ENCODE peak calls at places on chromosomes 3 and 15, in six cellular contexts. One of them, this sample, is unnamed.

GRCh38 chr15:67481680-67482079 is 39.3 kb upstream of the C15orf61 start:
- DNase-seq in ACHN: no peak
- DNase-seq in mucosa of gallbladder: no peak
- DNase-seq in fibroblast of lung: no peak
- DNase-seq in neuronal stem cell: no peak
- DNase-seq in T-helper 9 cell: no peak
- DNase-seq in this sample: no peak

GRCh38 chr15:62719316-62719715 is 323.2 kb upstream of the TPM1 start:
- DNase-seq in ACHN: no peak
- DNase-seq in mucosa of gallbladder: no peak
- DNase-seq in fibroblast of lung: peak
- DNase-seq in neuronal stem cell: no peak
- DNase-seq in T-helper 9 cell: no peak
- DNase-seq in this sample: no peak

GRCh38 chr3:158160958-158161357 is 51.1 kb downstream of the RSRC1 start:
- DNase-seq in ACHN: peak
- DNase-seq in mucosa of gallbladder: no peak
- DNase-seq in fibroblast of lung: peak
- DNase-seq in neuronal stem cell: no peak
- DNase-seq in T-helper 9 cell: no peak
- DNase-seq in this sample: no peak

GRCh38 chr15:81024265-81024875 is 23.6 kb downstream of the TLNRD1 start:
- DNase-seq in ACHN: no peak
- DNase-seq in mucosa of gallbladder: no peak
- DNase-seq in fibroblast of lung: no peak
- DNase-seq in neuronal stem cell: no peak
- DNase-seq in T-helper 9 cell: no peak
- DNase-seq in this sample: no peak

GRCh38 chr3:127701281-127701792 is 28.6 kb downstream of the ABTB1 start:
- DNase-seq in ACHN: no peak
- DNase-seq in mucosa of gallbladder: no peak
- DNase-seq in fibroblast of lung: no peak
- DNase-seq in neuronal stem cell: no peak
- DNase-seq in T-helper 9 cell: no peak
- DNase-seq in this sample: peak

GRCh38 chr15:40355976-40356585 is 1.9 kb upstream of the DISP2 start:
- DNase-seq in ACHN: no peak
- DNase-seq in mucosa of gallbladder: no peak
- DNase-seq in fibroblast of lung: no peak
- DNase-seq in neuronal stem cell: no peak
- DNase-seq in T-helper 9 cell: no peak
- DNase-seq in this sample: no peak

GRCh38 chr15:87045741-87046140 is 966.1 kb downstream of the AGBL1 start:
- DNase-seq in ACHN: no peak
- DNase-seq in mucosa of gallbladder: no peak
- DNase-seq in fibroblast of lung: peak
- DNase-seq in neuronal stem cell: no peak
- DNase-seq in T-helper 9 cell: no peak
- DNase-seq in this sample: no peak

GRCh38 chr3:54358327-54358726 is 236.0 kb downstream of the CACNA2D3 start:
- DNase-seq in ACHN: no peak
- DNase-seq in mucosa of gallbladder: no peak
- DNase-seq in fibroblast of lung: no peak
- DNase-seq in neuronal stem cell: no peak
- DNase-seq in T-helper 9 cell: no peak
- DNase-seq in this sample: no peak

GRCh38 chr15:65329298-65329990 is 25.0 kb downstream of the RNU5B-1 start:
- DNase-seq in ACHN: no peak
- DNase-seq in mucosa of gallbladder: no peak
- DNase-seq in fibroblast of lung: no peak
- DNase-seq in neuronal stem cell: no peak
- DNase-seq in T-helper 9 cell: no peak
- DNase-seq in this sample: no peak

GRCh38 chr3:162391301-162391700 is 894.7 kb downstream of the OTOL1 start:
- DNase-seq in ACHN: no peak
- DNase-seq in mucosa of gallbladder: no peak
- DNase-seq in fibroblast of lung: peak
- DNase-seq in neuronal stem cell: no peak
- DNase-seq in T-helper 9 cell: no peak
- DNase-seq in this sample: no peak

GRCh38 chr3:71010731-71011455 is 572.6 kb downstream of the FOXP1 start:
- DNase-seq in ACHN: no peak
- DNase-seq in mucosa of gallbladder: no peak
- DNase-seq in fibroblast of lung: peak
- DNase-seq in neuronal stem cell: no peak
- DNase-seq in T-helper 9 cell: no peak
- DNase-seq in this sample: no peak

GRCh38 chr3:140068512-140068911 is 133.5 kb downstream of the CLSTN2 start:
- DNase-seq in ACHN: no peak
- DNase-seq in mucosa of gallbladder: no peak
- DNase-seq in fibroblast of lung: no peak
- DNase-seq in neuronal stem cell: no peak
- DNase-seq in T-helper 9 cell: no peak
- DNase-seq in this sample: no peak

GRCh38 chr3:182413061-182413460 is 380.2 kb upstream of the ATP11B start:
- DNase-seq in ACHN: no peak
- DNase-seq in mucosa of gallbladder: no peak
- DNase-seq in fibroblast of lung: no peak
- DNase-seq in neuronal stem cell: no peak
- DNase-seq in T-helper 9 cell: no peak
- DNase-seq in this sample: no peak

GRCh38 chr15:40367038-40367672 is 9.1 kb downstream of the DISP2 start:
- DNase-seq in ACHN: no peak
- DNase-seq in mucosa of gallbladder: peak
- DNase-seq in fibroblast of lung: no peak
- DNase-seq in neuronal stem cell: no peak
- DNase-seq in T-helper 9 cell: no peak
- DNase-seq in this sample: peak

GRCh38 chr15:78438595-78439285 is 724 bp downstream of the IREB2 start:
- DNase-seq in ACHN: peak
- DNase-seq in mucosa of gallbladder: no peak
- DNase-seq in fibroblast of lung: peak
- DNase-seq in neuronal stem cell: peak
- DNase-seq in T-helper 9 cell: peak
- DNase-seq in this sample: no peak

GRCh38 chr3:103271575-103271974 is 836.8 kb downstream of the ZPLD1 start:
- DNase-seq in ACHN: no peak
- DNase-seq in mucosa of gallbladder: no peak
- DNase-seq in fibroblast of lung: no peak
- DNase-seq in neuronal stem cell: no peak
- DNase-seq in T-helper 9 cell: no peak
- DNase-seq in this sample: no peak

GRCh38 chr3:148992027-148992634 is 791 bp downstream of the GYG1 start:
- DNase-seq in ACHN: peak
- DNase-seq in mucosa of gallbladder: peak
- DNase-seq in fibroblast of lung: peak
- DNase-seq in neuronal stem cell: peak
- DNase-seq in T-helper 9 cell: peak
- DNase-seq in this sample: peak

GRCh38 chr3:14410501-14411165 is 8.2 kb downstream of the SLC6A6 start:
- DNase-seq in ACHN: peak
- DNase-seq in mucosa of gallbladder: no peak
- DNase-seq in fibroblast of lung: peak
- DNase-seq in neuronal stem cell: no peak
- DNase-seq in T-helper 9 cell: no peak
- DNase-seq in this sample: peak

GRCh38 chr3:167732313-167733065 is 2.2 kb downstream of the PDCD10 start:
- DNase-seq in ACHN: no peak
- DNase-seq in mucosa of gallbladder: no peak
- DNase-seq in fibroblast of lung: no peak
- DNase-seq in neuronal stem cell: no peak
- DNase-seq in T-helper 9 cell: no peak
- DNase-seq in this sample: no peak

GRCh38 chr3:110419096-110419495 is 652.5 kb upstream of the NECTIN3 start:
- DNase-seq in ACHN: no peak
- DNase-seq in mucosa of gallbladder: no peak
- DNase-seq in fibroblast of lung: no peak
- DNase-seq in neuronal stem cell: no peak
- DNase-seq in T-helper 9 cell: no peak
- DNase-seq in this sample: no peak

GRCh38 chr3:50201573-50202315 is 3.3 kb upstream of the SLC38A3 start:
- DNase-seq in ACHN: no peak
- DNase-seq in mucosa of gallbladder: no peak
- DNase-seq in fibroblast of lung: no peak
- DNase-seq in neuronal stem cell: no peak
- DNase-seq in T-helper 9 cell: no peak
- DNase-seq in this sample: no peak

GRCh38 chr3:34305266-34305665 is 506.8 kb downstream of the PDCD6IP start:
- DNase-seq in ACHN: no peak
- DNase-seq in mucosa of gallbladder: no peak
- DNase-seq in fibroblast of lung: no peak
- DNase-seq in neuronal stem cell: no peak
- DNase-seq in T-helper 9 cell: no peak
- DNase-seq in this sample: no peak

GRCh38 chr3:153290278-153291015 is 128.4 kb downstream of the RAP2B start:
- DNase-seq in ACHN: peak
- DNase-seq in mucosa of gallbladder: no peak
- DNase-seq in fibroblast of lung: no peak
- DNase-seq in neuronal stem cell: no peak
- DNase-seq in T-helper 9 cell: no peak
- DNase-seq in this sample: no peak

GRCh38 chr3:48595075-48595525 is at the start of gene COL7A1:
- DNase-seq in ACHN: no peak
- DNase-seq in mucosa of gallbladder: no peak
- DNase-seq in fibroblast of lung: no peak
- DNase-seq in neuronal stem cell: no peak
- DNase-seq in T-helper 9 cell: no peak
- DNase-seq in this sample: no peak

GRCh38 chr15:70772402-70772801 is 9.0 kb upstream of the UACA start:
- DNase-seq in ACHN: no peak
- DNase-seq in mucosa of gallbladder: no peak
- DNase-seq in fibroblast of lung: no peak
- DNase-seq in neuronal stem cell: no peak
- DNase-seq in T-helper 9 cell: no peak
- DNase-seq in this sample: no peak

GRCh38 chr3:8937064-8938020 is 25.9 kb downstream of the RAD18 start:
- DNase-seq in ACHN: peak
- DNase-seq in mucosa of gallbladder: no peak
- DNase-seq in fibroblast of lung: peak
- DNase-seq in neuronal stem cell: no peak
- DNase-seq in T-helper 9 cell: no peak
- DNase-seq in this sample: no peak

GRCh38 chr3:31448035-31448881 is 84.5 kb upstream of the STT3B start:
- DNase-seq in ACHN: peak
- DNase-seq in mucosa of gallbladder: peak
- DNase-seq in fibroblast of lung: no peak
- DNase-seq in neuronal stem cell: no peak
- DNase-seq in T-helper 9 cell: peak
- DNase-seq in this sample: peak

GRCh38 chr3:41129731-41130130 is 69.6 kb upstream of the CTNNB1 start:
- DNase-seq in ACHN: no peak
- DNase-seq in mucosa of gallbladder: no peak
- DNase-seq in fibroblast of lung: no peak
- DNase-seq in neuronal stem cell: no peak
- DNase-seq in T-helper 9 cell: no peak
- DNase-seq in this sample: no peak

GRCh38 chr3:184110316-184110725 is 13.5 kb downstream of the HTR3E start:
- DNase-seq in ACHN: peak
- DNase-seq in mucosa of gallbladder: peak
- DNase-seq in fibroblast of lung: peak
- DNase-seq in neuronal stem cell: no peak
- DNase-seq in T-helper 9 cell: no peak
- DNase-seq in this sample: no peak

GRCh38 chr15:58770519-58770856 is 614 bp upstream of the MINDY2 start:
- DNase-seq in ACHN: peak
- DNase-seq in mucosa of gallbladder: no peak
- DNase-seq in fibroblast of lung: peak
- DNase-seq in neuronal stem cell: no peak
- DNase-seq in T-helper 9 cell: no peak
- DNase-seq in this sample: no peak

GRCh38 chr3:13879946-13880810 is at the start of gene WNT7A:
- DNase-seq in ACHN: no peak
- DNase-seq in mucosa of gallbladder: no peak
- DNase-seq in fibroblast of lung: no peak
- DNase-seq in neuronal stem cell: peak
- DNase-seq in T-helper 9 cell: peak
- DNase-seq in this sample: peak

GRCh38 chr15:82655606-82656005 is 8.4 kb upstream of the CPEB1 start:
- DNase-seq in ACHN: no peak
- DNase-seq in mucosa of gallbladder: no peak
- DNase-seq in fibroblast of lung: no peak
- DNase-seq in neuronal stem cell: no peak
- DNase-seq in T-helper 9 cell: no peak
- DNase-seq in this sample: no peak

GRCh38 chr3:161890147-161890625 is 393.6 kb downstream of the OTOL1 start:
- DNase-seq in ACHN: peak
- DNase-seq in mucosa of gallbladder: peak
- DNase-seq in fibroblast of lung: peak
- DNase-seq in neuronal stem cell: no peak
- DNase-seq in T-helper 9 cell: no peak
- DNase-seq in this sample: peak

GRCh38 chr15:56950979-56951378 is 32.5 kb downstream of the TCF12 start:
- DNase-seq in ACHN: no peak
- DNase-seq in mucosa of gallbladder: no peak
- DNase-seq in fibroblast of lung: no peak
- DNase-seq in neuronal stem cell: no peak
- DNase-seq in T-helper 9 cell: no peak
- DNase-seq in this sample: no peak

GRCh38 chr3:156207802-156208685 is 87.7 kb downstream of the KCNAB1 start:
- DNase-seq in ACHN: no peak
- DNase-seq in mucosa of gallbladder: no peak
- DNase-seq in fibroblast of lung: peak
- DNase-seq in neuronal stem cell: no peak
- DNase-seq in T-helper 9 cell: no peak
- DNase-seq in this sample: no peak

GRCh38 chr3:123353227-123353851 is 95.6 kb downstream of the ADCY5 start:
- DNase-seq in ACHN: no peak
- DNase-seq in mucosa of gallbladder: no peak
- DNase-seq in fibroblast of lung: no peak
- DNase-seq in neuronal stem cell: no peak
- DNase-seq in T-helper 9 cell: no peak
- DNase-seq in this sample: no peak

GRCh38 chr3:64445318-64446300 is 220.3 kb upstream of the PRICKLE2 start:
- DNase-seq in ACHN: peak
- DNase-seq in mucosa of gallbladder: no peak
- DNase-seq in fibroblast of lung: peak
- DNase-seq in neuronal stem cell: peak
- DNase-seq in T-helper 9 cell: no peak
- DNase-seq in this sample: peak

GRCh38 chr3:50003216-50003615 is 63.3 kb downstream of the RBM6 start:
- DNase-seq in ACHN: no peak
- DNase-seq in mucosa of gallbladder: no peak
- DNase-seq in fibroblast of lung: peak
- DNase-seq in neuronal stem cell: no peak
- DNase-seq in T-helper 9 cell: no peak
- DNase-seq in this sample: no peak

GRCh38 chr3:143928541-143929255 is 42.9 kb upstream of the DIPK2A start:
- DNase-seq in ACHN: no peak
- DNase-seq in mucosa of gallbladder: no peak
- DNase-seq in fibroblast of lung: no peak
- DNase-seq in neuronal stem cell: no peak
- DNase-seq in T-helper 9 cell: no peak
- DNase-seq in this sample: no peak

GRCh38 chr3:159169828-159170227 is 368.0 kb downstream of the MFSD1 start:
- DNase-seq in ACHN: no peak
- DNase-seq in mucosa of gallbladder: no peak
- DNase-seq in fibroblast of lung: peak
- DNase-seq in neuronal stem cell: no peak
- DNase-seq in T-helper 9 cell: no peak
- DNase-seq in this sample: no peak